ENCODE peak calls at places on chromosome 4, in five cellular contexts. K is CD8-positive, alpha-beta T cell; H is brain microvascular endothelial cell; C is AG09309; J is WTC11. T is an unnamed sample.

GRCh38 chr4:48509543-48509942 is 19.5 kb downstream of the ZAR1 start:
- DNase-seq in H (no peak), K (no peak), C (no peak), J (no peak), T (no peak)

GRCh38 chr4:158016511-158016910 is 156.3 kb downstream of the GASK1B start:
- DNase-seq in K (no peak), J (no peak), C (no peak), H (peak; percentile 35), T (peak; percentile 79)

GRCh38 chr4:139762715-139763114 is 97.1 kb downstream of the MGST2 start:
- DNase-seq in H (no peak), C (no peak), K (no peak), J (no peak), T (no peak)

GRCh38 chr4:15781427-15782095 is 3.4 kb downstream of the CD38 start:
- DNase-seq in C (no peak), H (no peak), K (no peak), J (no peak), T (peak; percentile 65)

GRCh38 chr4:22500128-22500611 is 15.7 kb downstream of the ADGRA3 start:
- DNase-seq in K (no peak), J (no peak), C (no peak), H (no peak), T (peak; percentile 82)

GRCh38 chr4:88823058-88823919 is 125.7 kb upstream of the NAP1L5 start:
- DNase-seq in K (peak; percentile 36), H (peak; percentile 97), C (peak; percentile 86), J (peak; percentile 63), T (peak; percentile 86)

GRCh38 chr4:55733874-55734437 is 85.6 kb upstream of the EXOC1L start:
- DNase-seq in C (no peak), H (peak; percentile 51), J (no peak), K (no peak), T (peak; percentile 96)

GRCh38 chr4:82268050-82268825 is 105.6 kb downstream of the HNRNPD start:
- DNase-seq in J (peak; percentile 52), K (no peak), C (peak; percentile 28), H (peak; percentile 48), T (peak; percentile 76)

GRCh38 chr4:2142630-2143427 is 83.7 kb downstream of the NAT8L start:
- DNase-seq in C (no peak), K (no peak), H (no peak), J (no peak), T (peak; percentile 24)

GRCh38 chr4:8648816-8649630 is 56.5 kb downstream of the CPZ start:
- DNase-seq in H (no peak), J (no peak), C (no peak), K (no peak), T (no peak)

GRCh38 chr4:152508386-152508785 is 27.5 kb downstream of the FBXW7 start:
- DNase-seq in J (no peak), K (no peak), C (no peak), H (no peak), T (peak; percentile 31)

GRCh38 chr4:54439831-54440243 is 210.7 kb downstream of the PDGFRA start:
- DNase-seq in C (peak; percentile 16), H (peak; percentile 52), J (no peak), K (no peak), T (peak; percentile 9)

GRCh38 chr4:63663870-63664269 is 745.4 kb downstream of the TECRL start:
- DNase-seq in C (no peak), K (no peak), J (no peak), H (no peak), T (peak; percentile 0)

GRCh38 chr4:123822353-123822752 is 425.8 kb downstream of the SPRY1 start:
- DNase-seq in C (no peak), J (no peak), H (no peak), K (no peak), T (no peak)

GRCh38 chr4:183797041-183797444 is 108.1 kb upstream of the STOX2 start:
- DNase-seq in J (peak; percentile 30), C (no peak), K (no peak), H (no peak), T (peak; percentile 11)

GRCh38 chr4:153467154-153467896 is 1.2 kb downstream of the TMEM131L start:
- DNase-seq in J (peak; percentile 71), H (no peak), C (no peak), K (no peak), T (peak; percentile 55)

GRCh38 chr4:180636696-180637095 is 1606.5 kb upstream of the TENM3 start:
- DNase-seq in C (no peak), H (no peak), K (no peak), J (no peak), T (peak; percentile 30)

GRCh38 chr4:108143515-108143914 is 25.2 kb downstream of the LEF1 start:
- DNase-seq in C (no peak), J (no peak), K (no peak), H (no peak), T (no peak)

GRCh38 chr4:39975488-39976089 is 2.1 kb downstream of the PDS5A start:
- DNase-seq in J (no peak), H (peak; percentile 64), K (no peak), C (peak; percentile 31), T (peak; percentile 11)

GRCh38 chr4:143021384-143021783 is 163.3 kb upstream of the USP38 start:
- DNase-seq in K (no peak), C (no peak), J (no peak), H (no peak), T (no peak)

GRCh38 chr4:148780426-148781005 is 338.3 kb upstream of the NR3C2 start:
- DNase-seq in H (no peak), J (no peak), C (no peak), K (no peak), T (no peak)

GRCh38 chr4:113760094-113760851 is 1.3 kb downstream of the CAMK2D start:
- DNase-seq in C (no peak), H (peak; percentile 27), J (no peak), K (no peak), T (peak; percentile 62)

GRCh38 chr4:167424338-167425256 is 190.3 kb upstream of the SPOCK3 start:
- DNase-seq in K (no peak), C (no peak), H (no peak), J (no peak), T (no peak)

GRCh38 chr4:38867478-38868054 is at the start of gene FAM114A1:
- DNase-seq in C (no peak), K (no peak), H (peak; percentile 61), J (peak; percentile 61), T (peak; percentile 74)

GRCh38 chr4:156710571-156711195 is 260.9 kb downstream of the PDGFC start:
- DNase-seq in C (peak; percentile 58), H (no peak), J (no peak), K (no peak), T (no peak)

GRCh38 chr4:170242471-170242870 is 152.7 kb upstream of the AADAT start:
- DNase-seq in K (no peak), H (no peak), J (no peak), C (no peak), T (peak; percentile 36)

GRCh38 chr4:174036111-174036510 is 247.4 kb downstream of the FBXO8 start:
- DNase-seq in J (no peak), C (no peak), H (no peak), K (no peak), T (no peak)

DNA sequence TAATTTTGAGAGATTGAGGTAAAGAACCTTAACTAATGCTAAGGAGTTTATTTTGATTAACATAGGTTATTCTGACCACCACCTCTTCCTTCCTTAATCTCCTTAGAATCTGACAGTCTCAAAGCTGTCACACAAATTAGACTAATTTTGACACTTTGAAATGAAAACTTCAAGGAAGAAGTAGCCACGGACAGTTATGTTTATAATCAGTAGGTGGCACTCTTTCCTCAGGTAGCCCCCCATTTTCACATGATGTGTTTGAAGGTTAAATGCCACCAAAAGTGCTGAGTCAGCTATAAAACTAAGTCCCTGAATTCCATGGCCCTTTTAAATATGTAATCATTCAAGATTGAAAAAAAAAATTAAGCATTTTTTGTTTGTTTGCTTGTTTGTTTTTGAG is 22.4 kb downstream of the TMEM33 start:
- DNase-seq in H (no peak), J (no peak), C (no peak), K (no peak), T (peak; percentile 38)
- TF ChIP-seq CTCF in H (peak; percentile 39), J (peak; percentile 32), C (peak; percentile 14), K (peak; percentile 51), T (peak; percentile 24)

DNA sequence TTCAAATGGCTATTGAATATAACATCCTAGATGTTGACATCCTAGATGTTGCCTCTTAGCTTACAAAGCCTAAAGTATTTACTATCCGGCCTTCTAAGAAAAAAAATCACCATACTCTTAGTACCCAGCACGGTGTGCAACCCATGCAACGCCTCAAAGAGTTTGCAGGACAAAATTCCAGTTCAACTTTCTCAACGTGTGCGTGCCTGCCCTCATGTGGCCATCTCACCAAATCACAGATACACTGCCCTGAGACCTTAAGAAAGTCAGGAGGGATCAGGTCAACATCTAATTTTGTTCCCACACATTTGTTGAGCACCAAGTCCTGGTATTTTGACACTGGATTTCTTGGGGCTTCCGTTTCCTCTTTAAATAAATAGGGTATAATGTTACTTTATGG is 68.3 kb downstream of the CRMP1 start:
- DNase-seq in H (peak; percentile 41), C (no peak), J (peak; percentile 37), K (no peak), T (peak; percentile 47)
- TF ChIP-seq CTCF in H (peak; percentile 77), C (peak; percentile 63), J (no peak), K (no peak), T (peak; percentile 41)

DNA sequence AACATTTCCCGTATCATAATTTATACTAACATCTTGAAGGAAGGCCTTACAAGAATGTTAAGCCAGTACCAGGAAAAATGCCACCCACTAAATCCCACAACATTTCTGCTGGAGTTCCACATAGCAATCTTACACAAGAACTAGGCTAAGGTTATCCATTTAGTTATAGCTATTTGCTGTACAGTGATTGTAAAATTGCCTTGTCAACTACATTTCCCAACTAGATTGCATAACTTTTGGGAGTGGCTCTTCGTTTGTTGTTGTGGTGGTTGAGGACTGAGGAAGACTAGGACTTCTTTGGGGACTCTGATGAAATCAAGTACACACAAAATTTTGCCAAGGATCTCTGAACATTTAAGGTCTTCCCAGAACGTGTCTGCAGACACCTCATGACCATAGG is 8.0 kb downstream of the IBSP start:
- DNase-seq in C (peak; percentile 32), K (no peak), J (no peak), H (no peak), T (peak; percentile 74)
- TF ChIP-seq CTCF in C (no peak), K (no peak), J (no peak), H (no peak), T (no peak)

DNA sequence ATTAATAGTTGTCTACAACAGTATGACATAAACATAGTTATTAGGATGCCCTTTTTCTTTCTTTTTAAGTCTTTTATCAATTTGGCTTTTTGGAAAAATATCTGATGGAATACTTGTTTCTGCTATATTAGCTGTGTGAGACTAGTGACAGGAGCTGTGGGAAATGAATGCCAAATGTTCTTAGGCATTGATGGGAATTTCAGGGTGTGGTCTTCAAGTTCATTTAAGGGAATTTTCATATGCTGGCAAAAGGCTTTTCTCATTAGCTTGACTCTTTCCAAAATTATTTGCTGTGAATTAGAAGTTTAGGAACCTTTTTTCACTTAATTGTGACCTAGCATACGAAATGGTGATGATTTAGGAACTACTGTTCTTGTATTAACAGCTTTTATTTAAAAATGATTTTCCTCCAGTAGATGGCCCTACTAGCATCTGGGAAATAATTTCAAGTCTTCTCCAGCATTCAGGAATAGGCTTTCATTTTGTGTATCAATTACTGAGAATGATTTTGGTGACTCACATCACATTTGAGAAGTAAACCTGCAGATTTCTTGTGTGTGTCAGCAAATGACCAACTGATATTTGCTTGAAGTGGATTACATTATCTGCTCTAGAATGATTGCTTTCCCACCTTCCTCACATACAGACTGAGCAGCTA is 70.9 kb downstream of the HTT start:
- DNase-seq in K (no peak), J (no peak), C (no peak), H (no peak), T (no peak)
- TF ChIP-seq CTCF in K (no peak), J (no peak), C (peak; percentile 22), H (peak; percentile 7), T (no peak)